ENCODE peak calls at places on chromosomes 3 and 15, in five cellular contexts. One of them, this sample, is unnamed.

GRCh38 chr3:153599685-153600084 is 437.7 kb downstream of the RAP2B start:
- DNase-seq in SK-N-SH: no peak
- DNase-seq in NT2/D1: no peak
- DNase-seq in HCT116: peak
- DNase-seq in HepG2: peak
- DNase-seq in this sample: no peak

GRCh38 chr15:100844167-100844566 is 35.5 kb upstream of the ALDH1A3 start:
- DNase-seq in SK-N-SH: no peak
- DNase-seq in NT2/D1: no peak
- DNase-seq in HCT116: no peak
- DNase-seq in HepG2: no peak
- DNase-seq in this sample: no peak

GRCh38 chr15:73237910-73238309 is 130.8 kb downstream of the HCN4 start:
- DNase-seq in SK-N-SH: peak
- DNase-seq in NT2/D1: peak
- DNase-seq in HCT116: no peak
- DNase-seq in HepG2: no peak
- DNase-seq in this sample: no peak

GRCh38 chr3:169227911-169228310 is 435.6 kb downstream of the MECOM start:
- DNase-seq in SK-N-SH: no peak
- DNase-seq in NT2/D1: no peak
- DNase-seq in HCT116: no peak
- DNase-seq in HepG2: no peak
- DNase-seq in this sample: no peak

GRCh38 chr3:13420817-13421755 is 964 bp upstream of the NUP210 start:
- DNase-seq in SK-N-SH: no peak
- DNase-seq in NT2/D1: no peak
- DNase-seq in HCT116: no peak
- DNase-seq in HepG2: no peak
- DNase-seq in this sample: peak

GRCh38 chr3:39189648-39190269 is 2.6 kb downstream of the XIRP1 start:
- DNase-seq in SK-N-SH: peak
- DNase-seq in NT2/D1: peak
- DNase-seq in HCT116: peak
- DNase-seq in HepG2: peak
- DNase-seq in this sample: peak

GRCh38 chr15:35674873-35675781 is 129.2 kb upstream of the DPH6 start:
- DNase-seq in SK-N-SH: peak
- DNase-seq in NT2/D1: no peak
- DNase-seq in HCT116: no peak
- DNase-seq in HepG2: no peak
- DNase-seq in this sample: peak

GRCh38 chr15:60760646-60761504 is 281.9 kb upstream of the ICE2 start:
- DNase-seq in SK-N-SH: no peak
- DNase-seq in NT2/D1: no peak
- DNase-seq in HCT116: no peak
- DNase-seq in HepG2: no peak
- DNase-seq in this sample: no peak

GRCh38 chr15:72965671-72966070 is 86.6 kb upstream of the NEO1 start:
- DNase-seq in SK-N-SH: no peak
- DNase-seq in NT2/D1: no peak
- DNase-seq in HCT116: no peak
- DNase-seq in HepG2: no peak
- DNase-seq in this sample: no peak

GRCh38 chr3:110126065-110126464 is 788.7 kb upstream of the DPPA4 start:
- DNase-seq in SK-N-SH: no peak
- DNase-seq in NT2/D1: no peak
- DNase-seq in HCT116: no peak
- DNase-seq in HepG2: no peak
- DNase-seq in this sample: no peak

GRCh38 chr3:195468841-195469240 is 26.0 kb upstream of the ACAP2 start:
- DNase-seq in SK-N-SH: no peak
- DNase-seq in NT2/D1: no peak
- DNase-seq in HCT116: no peak
- DNase-seq in HepG2: no peak
- DNase-seq in this sample: no peak

GRCh38 chr15:61146643-61147230 is 82.4 kb downstream of the RORA start:
- DNase-seq in SK-N-SH: no peak
- DNase-seq in NT2/D1: no peak
- DNase-seq in HCT116: no peak
- DNase-seq in HepG2: no peak
- DNase-seq in this sample: no peak

GRCh38 chr3:136250862-136251460 is 821 bp downstream of the PCCB start:
- DNase-seq in SK-N-SH: peak
- DNase-seq in NT2/D1: no peak
- DNase-seq in HCT116: no peak
- DNase-seq in HepG2: peak
- DNase-seq in this sample: peak

GRCh38 chr3:173467501-173467900 is 70.0 kb downstream of the NLGN1 start:
- DNase-seq in SK-N-SH: no peak
- DNase-seq in NT2/D1: no peak
- DNase-seq in HCT116: no peak
- DNase-seq in HepG2: no peak
- DNase-seq in this sample: no peak

GRCh38 chr3:10554236-10554611 is 48.8 kb upstream of the ATP2B2 start:
- DNase-seq in SK-N-SH: no peak
- DNase-seq in NT2/D1: no peak
- DNase-seq in HCT116: no peak
- DNase-seq in HepG2: no peak
- DNase-seq in this sample: no peak

GRCh38 chr3:57158813-57159678 is 6.1 kb downstream of the IL17RD start:
- DNase-seq in SK-N-SH: no peak
- DNase-seq in NT2/D1: peak
- DNase-seq in HCT116: peak
- DNase-seq in HepG2: no peak
- DNase-seq in this sample: no peak

GRCh38 chr3:143538577-143538981 is 309.7 kb downstream of the SLC9A9 start:
- DNase-seq in SK-N-SH: no peak
- DNase-seq in NT2/D1: no peak
- DNase-seq in HCT116: no peak
- DNase-seq in HepG2: no peak
- DNase-seq in this sample: no peak

GRCh38 chr3:18194431-18194830 is 230.7 kb downstream of the SATB1 start:
- DNase-seq in SK-N-SH: no peak
- DNase-seq in NT2/D1: no peak
- DNase-seq in HCT116: no peak
- DNase-seq in HepG2: no peak
- DNase-seq in this sample: no peak

GRCh38 chr3:143343031-143343430 is 223.5 kb downstream of the CHST2 start:
- DNase-seq in SK-N-SH: no peak
- DNase-seq in NT2/D1: no peak
- DNase-seq in HCT116: no peak
- DNase-seq in HepG2: no peak
- DNase-seq in this sample: no peak

GRCh38 chr3:143924522-143925381 is 46.9 kb upstream of the DIPK2A start:
- DNase-seq in SK-N-SH: no peak
- DNase-seq in NT2/D1: no peak
- DNase-seq in HCT116: no peak
- DNase-seq in HepG2: no peak
- DNase-seq in this sample: no peak

GRCh38 chr3:170383567-170383966 is 26.1 kb downstream of the SKIL start:
- DNase-seq in SK-N-SH: no peak
- DNase-seq in NT2/D1: no peak
- DNase-seq in HCT116: no peak
- DNase-seq in HepG2: no peak
- DNase-seq in this sample: no peak

GRCh38 chr3:17412950-17413530 is 329.4 kb downstream of the TBC1D5 start:
- DNase-seq in SK-N-SH: peak
- DNase-seq in NT2/D1: peak
- DNase-seq in HCT116: peak
- DNase-seq in HepG2: peak
- DNase-seq in this sample: peak

GRCh38 chr3:124768812-124769211 is 38.6 kb downstream of the UMPS start:
- DNase-seq in SK-N-SH: peak
- DNase-seq in NT2/D1: no peak
- DNase-seq in HCT116: no peak
- DNase-seq in HepG2: peak
- DNase-seq in this sample: peak

GRCh38 chr3:42544492-42545283 is 37.1 kb downstream of the SEC22C start:
- DNase-seq in SK-N-SH: no peak
- DNase-seq in NT2/D1: no peak
- DNase-seq in HCT116: no peak
- DNase-seq in HepG2: peak
- DNase-seq in this sample: no peak

GRCh38 chr3:117084277-117084676 is 374.7 kb downstream of the TUSC7 start:
- DNase-seq in SK-N-SH: no peak
- DNase-seq in NT2/D1: no peak
- DNase-seq in HCT116: no peak
- DNase-seq in HepG2: no peak
- DNase-seq in this sample: no peak

GRCh38 chr3:127754411-127755304 is 67.7 kb downstream of the MGLL start:
- DNase-seq in SK-N-SH: no peak
- DNase-seq in NT2/D1: no peak
- DNase-seq in HCT116: no peak
- DNase-seq in HepG2: no peak
- DNase-seq in this sample: no peak

GRCh38 chr15:69088300-69088965 is 72.0 kb upstream of the GLCE start:
- DNase-seq in SK-N-SH: no peak
- DNase-seq in NT2/D1: no peak
- DNase-seq in HCT116: no peak
- DNase-seq in HepG2: no peak
- DNase-seq in this sample: no peak

GRCh38 chr15:69085325-69086081 is 71.0 kb downstream of the NOX5 start:
- DNase-seq in SK-N-SH: no peak
- DNase-seq in NT2/D1: no peak
- DNase-seq in HCT116: no peak
- DNase-seq in HepG2: no peak
- DNase-seq in this sample: no peak

GRCh38 chr15:69089258-69089657 is 71.2 kb upstream of the GLCE start:
- DNase-seq in SK-N-SH: no peak
- DNase-seq in NT2/D1: no peak
- DNase-seq in HCT116: no peak
- DNase-seq in HepG2: no peak
- DNase-seq in this sample: no peak

GRCh38 chr15:69086427-69087205 is 72.1 kb downstream of the NOX5 start:
- DNase-seq in SK-N-SH: no peak
- DNase-seq in NT2/D1: peak
- DNase-seq in HCT116: no peak
- DNase-seq in HepG2: no peak
- DNase-seq in this sample: no peak

DNA sequence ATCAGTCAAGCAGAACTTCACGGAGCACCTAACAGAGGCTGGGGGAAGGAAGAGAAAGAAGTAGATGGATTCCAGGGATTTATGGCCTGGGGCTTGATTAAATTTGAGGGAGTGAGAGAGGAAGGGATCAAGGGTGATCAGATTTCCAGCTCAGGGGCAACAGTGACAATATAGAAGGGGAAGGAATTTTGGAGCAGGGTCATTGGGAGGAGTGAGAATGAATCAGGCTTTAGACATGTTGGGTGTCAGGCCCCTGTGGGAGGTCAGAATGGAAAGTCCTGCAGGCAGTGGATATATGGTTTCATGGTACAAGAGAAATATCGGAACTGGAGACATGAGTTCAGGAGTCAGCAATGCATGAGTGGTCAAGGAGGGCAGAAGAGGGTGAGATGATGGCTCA is 72.9 kb upstream of the GLCE start:
- DNase-seq in SK-N-SH: no peak
- DNase-seq in NT2/D1: no peak
- DNase-seq in HCT116: no peak
- DNase-seq in HepG2: no peak
- DNase-seq in this sample: no peak
- TF ChIP-seq YY1 in SK-N-SH: no peak
- TF ChIP-seq YY1 in NT2/D1: no peak
- TF ChIP-seq YY1 in HCT116: no peak
- TF ChIP-seq YY1 in HepG2: no peak
- TF ChIP-seq YY1 in this sample: no peak

GRCh38 chr15:89364341-89364740 is 29.7 kb upstream of the POLG start:
- DNase-seq in SK-N-SH: no peak
- DNase-seq in NT2/D1: no peak
- DNase-seq in HCT116: no peak
- DNase-seq in HepG2: no peak
- DNase-seq in this sample: no peak
- TF ChIP-seq YY1 in SK-N-SH: no peak
- TF ChIP-seq YY1 in NT2/D1: no peak
- TF ChIP-seq YY1 in HCT116: no peak
- TF ChIP-seq YY1 in HepG2: no peak
- TF ChIP-seq YY1 in this sample: no peak

DNA sequence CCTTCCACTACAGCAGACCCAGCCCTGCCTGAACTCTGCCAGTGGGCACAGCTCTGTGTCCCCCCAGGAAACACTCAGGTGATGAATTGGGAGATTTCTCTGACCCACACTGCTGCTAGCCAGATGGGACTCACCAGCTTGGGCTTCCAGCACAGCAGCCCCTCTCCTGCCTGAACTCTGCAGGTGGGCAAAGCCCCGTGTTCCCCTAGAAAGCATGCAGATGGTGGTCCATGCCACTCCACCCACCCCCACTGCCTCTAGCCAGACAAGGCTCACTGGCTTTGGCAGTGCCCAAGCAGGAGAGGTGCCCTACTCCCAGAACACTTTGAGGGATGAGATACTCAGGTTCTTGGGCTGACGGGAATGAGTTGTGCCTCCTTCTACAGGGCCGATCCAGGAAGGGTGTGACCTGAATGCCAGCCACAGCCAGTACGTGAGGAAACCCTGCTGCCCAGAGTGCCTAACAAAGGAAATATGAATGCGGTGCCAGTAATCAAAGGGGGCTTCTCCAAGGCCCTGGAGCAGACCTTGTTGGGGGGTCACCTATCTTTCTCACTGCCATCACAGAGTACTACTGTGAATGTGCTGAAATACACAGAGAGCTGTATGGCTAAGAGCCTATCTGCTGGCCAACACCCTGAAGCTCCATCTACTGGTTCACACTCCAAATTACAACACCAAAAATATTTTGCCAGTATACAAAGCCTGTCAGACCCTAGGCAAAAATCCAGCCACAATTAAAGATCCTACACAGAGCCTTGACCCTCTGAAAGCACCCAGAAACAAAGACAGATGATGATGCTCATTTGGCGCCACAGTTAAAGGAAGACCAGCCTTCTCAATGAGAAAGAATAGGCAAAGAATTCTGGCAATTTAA is 61.9 kb downstream of the BTLA start:
- DNase-seq in SK-N-SH: no peak
- DNase-seq in NT2/D1: peak
- DNase-seq in HCT116: peak
- DNase-seq in HepG2: peak
- DNase-seq in this sample: no peak
- TF ChIP-seq YY1 in SK-N-SH: no peak
- TF ChIP-seq YY1 in NT2/D1: no peak
- TF ChIP-seq YY1 in HCT116: no peak
- TF ChIP-seq YY1 in HepG2: no peak
- TF ChIP-seq YY1 in this sample: no peak

GRCh38 chr15:64519897-64520296 is 59.5 kb downstream of the ZNF609 start:
- DNase-seq in SK-N-SH: no peak
- DNase-seq in NT2/D1: no peak
- DNase-seq in HCT116: no peak
- DNase-seq in HepG2: no peak
- DNase-seq in this sample: no peak

GRCh38 chr15:64521201-64521600 is 60.8 kb downstream of the ZNF609 start:
- DNase-seq in SK-N-SH: no peak
- DNase-seq in NT2/D1: no peak
- DNase-seq in HCT116: no peak
- DNase-seq in HepG2: no peak
- DNase-seq in this sample: no peak

GRCh38 chr15:64522226-64522823 is 61.9 kb downstream of the ZNF609 start:
- DNase-seq in SK-N-SH: no peak
- DNase-seq in NT2/D1: no peak
- DNase-seq in HCT116: no peak
- DNase-seq in HepG2: no peak
- DNase-seq in this sample: no peak

GRCh38 chr15:64523240-64523639 is 62.9 kb downstream of the ZNF609 start:
- DNase-seq in SK-N-SH: no peak
- DNase-seq in NT2/D1: no peak
- DNase-seq in HCT116: no peak
- DNase-seq in HepG2: no peak
- DNase-seq in this sample: no peak

GRCh38 chr15:64521726-64522164 is 61.4 kb downstream of the ZNF609 start:
- DNase-seq in SK-N-SH: peak
- DNase-seq in NT2/D1: peak
- DNase-seq in HCT116: peak
- DNase-seq in HepG2: peak
- DNase-seq in this sample: peak
- TF ChIP-seq YY1 in SK-N-SH: no peak
- TF ChIP-seq YY1 in NT2/D1: no peak
- TF ChIP-seq YY1 in HCT116: no peak
- TF ChIP-seq YY1 in HepG2: no peak
- TF ChIP-seq YY1 in this sample: no peak